ENCODE peak calls at places on chromosome 3, in nine cellular contexts. One of them, this sample, is unnamed.
A peak's percentile ranks its signal among the peaks of the same experiment; 100 is the strongest.

GRCh38 chr3:101988591-101988990 is 139.3 kb downstream of the NFKBIZ start:
- DNase-seq in GM10248: no peak
- DNase-seq in Calu3: no peak
- DNase-seq in A549: no peak
- DNase-seq in GM12865: peak; percentile 50
- DNase-seq in fibroblast of lung: no peak
- DNase-seq in MCF 10A: peak; percentile 30
- DNase-seq in GM13977: no peak
- DNase-seq in AG04449: no peak
- DNase-seq in this sample: no peak

GRCh38 chr3:176570992-176571391 is 626.3 kb downstream of the TBL1XR1 start:
- DNase-seq in GM13977: no peak
- DNase-seq in AG04449: no peak
- DNase-seq in MCF 10A: no peak
- DNase-seq in A549: no peak
- DNase-seq in GM12865: no peak
- DNase-seq in GM10248: no peak
- DNase-seq in Calu3: no peak
- DNase-seq in fibroblast of lung: no peak
- DNase-seq in this sample: no peak

GRCh38 chr3:62451211-62451892 is 78.0 kb upstream of the FEZF2 start:
- DNase-seq in fibroblast of lung: no peak
- DNase-seq in A549: no peak
- DNase-seq in MCF 10A: no peak
- DNase-seq in GM12865: no peak
- DNase-seq in Calu3: no peak
- DNase-seq in GM10248: no peak
- DNase-seq in AG04449: no peak
- DNase-seq in GM13977: no peak
- DNase-seq in this sample: no peak

GRCh38 chr3:16841906-16842709 is 42.6 kb upstream of the PLCL2 start:
- DNase-seq in A549: no peak
- DNase-seq in AG04449: no peak
- DNase-seq in GM12865: peak; percentile 89
- DNase-seq in fibroblast of lung: no peak
- DNase-seq in GM10248: peak; percentile 52
- DNase-seq in Calu3: no peak
- DNase-seq in GM13977: peak; percentile 42
- DNase-seq in MCF 10A: no peak
- DNase-seq in this sample: no peak

GRCh38 chr3:84904819-84905555 is 53.8 kb upstream of the CADM2 start:
- DNase-seq in GM13977: no peak
- DNase-seq in fibroblast of lung: no peak
- DNase-seq in GM10248: no peak
- DNase-seq in MCF 10A: no peak
- DNase-seq in Calu3: no peak
- DNase-seq in GM12865: no peak
- DNase-seq in AG04449: no peak
- DNase-seq in A549: no peak
- DNase-seq in this sample: no peak

GRCh38 chr3:195582947-195583346 is 793 bp downstream of the APOD start:
- DNase-seq in fibroblast of lung: no peak
- DNase-seq in A549: no peak
- DNase-seq in AG04449: no peak
- DNase-seq in GM13977: no peak
- DNase-seq in MCF 10A: no peak
- DNase-seq in GM10248: no peak
- DNase-seq in GM12865: no peak
- DNase-seq in Calu3: peak; percentile 79
- DNase-seq in this sample: no peak

GRCh38 chr3:13884851-13885703 is 5.2 kb upstream of the WNT7A start:
- DNase-seq in Calu3: peak; percentile 83
- DNase-seq in GM10248: peak; percentile 68
- DNase-seq in A549: peak; percentile 53
- DNase-seq in fibroblast of lung: no peak
- DNase-seq in MCF 10A: peak; percentile 75
- DNase-seq in GM12865: peak; percentile 55
- DNase-seq in GM13977: peak; percentile 81
- DNase-seq in AG04449: no peak
- DNase-seq in this sample: no peak

GRCh38 chr3:123872621-123873020 is 11.5 kb downstream of the MYLK start:
- DNase-seq in MCF 10A: no peak
- DNase-seq in GM10248: no peak
- DNase-seq in fibroblast of lung: no peak
- DNase-seq in AG04449: no peak
- DNase-seq in A549: no peak
- DNase-seq in GM12865: no peak
- DNase-seq in GM13977: no peak
- DNase-seq in Calu3: no peak
- DNase-seq in this sample: no peak

GRCh38 chr3:140273542-140274195 is 338.7 kb downstream of the CLSTN2 start:
- DNase-seq in A549: no peak
- DNase-seq in MCF 10A: no peak
- DNase-seq in GM10248: no peak
- DNase-seq in GM12865: no peak
- DNase-seq in AG04449: no peak
- DNase-seq in GM13977: no peak
- DNase-seq in fibroblast of lung: no peak
- DNase-seq in Calu3: no peak
- DNase-seq in this sample: no peak

GRCh38 chr3:196971094-196971698 is 2.6 kb upstream of the PIGZ start:
- DNase-seq in MCF 10A: peak; percentile 25
- DNase-seq in fibroblast of lung: no peak
- DNase-seq in Calu3: no peak
- DNase-seq in A549: no peak
- DNase-seq in AG04449: no peak
- DNase-seq in GM10248: no peak
- DNase-seq in GM12865: no peak
- DNase-seq in GM13977: no peak
- DNase-seq in this sample: no peak

DNA sequence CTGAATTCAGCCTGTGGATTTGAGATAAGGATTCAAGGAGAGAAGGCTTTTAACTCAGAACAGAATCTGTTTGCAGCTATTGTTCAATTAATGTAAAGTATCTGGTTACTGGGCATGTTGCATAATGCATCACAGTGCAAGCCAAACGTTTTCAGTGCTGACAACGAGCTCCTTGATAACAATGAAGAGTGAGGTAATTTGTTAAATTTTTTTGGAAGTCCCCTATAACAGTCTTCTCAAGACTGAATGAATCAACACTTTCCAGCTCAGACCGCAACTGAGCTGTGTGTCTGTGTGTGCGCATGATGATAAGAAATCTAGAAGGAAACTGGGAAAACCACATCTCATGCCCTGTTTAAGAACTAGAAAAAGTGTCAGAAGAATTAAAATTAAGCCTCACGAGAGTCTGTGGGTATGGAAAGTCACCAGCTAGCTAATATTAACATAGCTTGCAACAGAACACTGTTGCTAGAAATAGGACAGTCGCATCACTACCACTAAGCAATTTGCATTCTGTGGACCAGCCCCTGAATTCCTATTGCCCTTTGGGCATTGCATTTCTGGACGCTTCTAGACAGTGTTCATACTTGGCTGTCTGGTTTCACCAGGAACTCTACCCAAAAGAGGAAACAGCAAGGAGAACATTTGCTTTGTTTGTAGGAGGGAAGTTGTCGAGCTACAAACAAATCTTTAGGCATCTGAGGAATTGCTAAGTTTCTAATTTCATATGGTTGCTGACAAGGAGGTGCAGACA is 43.7 kb upstream of the ATP2C1 start:
- DNase-seq in fibroblast of lung: peak; percentile 35
- DNase-seq in GM12865: peak; percentile 93
- DNase-seq in MCF 10A: peak; percentile 67
- DNase-seq in Calu3: peak; percentile 72
- DNase-seq in GM10248: peak; percentile 42
- DNase-seq in AG04449: no peak
- DNase-seq in GM13977: peak; percentile 56
- DNase-seq in A549: no peak
- DNase-seq in this sample: no peak
- TF ChIP-seq CTCF in fibroblast of lung: no peak
- TF ChIP-seq CTCF in GM12865: no peak
- TF ChIP-seq CTCF in MCF 10A: no peak
- TF ChIP-seq CTCF in Calu3: no peak
- TF ChIP-seq CTCF in GM10248: no peak
- TF ChIP-seq CTCF in AG04449: no peak
- TF ChIP-seq CTCF in GM13977: no peak
- TF ChIP-seq CTCF in A549: no peak
- TF ChIP-seq CTCF in this sample: no peak

DNA sequence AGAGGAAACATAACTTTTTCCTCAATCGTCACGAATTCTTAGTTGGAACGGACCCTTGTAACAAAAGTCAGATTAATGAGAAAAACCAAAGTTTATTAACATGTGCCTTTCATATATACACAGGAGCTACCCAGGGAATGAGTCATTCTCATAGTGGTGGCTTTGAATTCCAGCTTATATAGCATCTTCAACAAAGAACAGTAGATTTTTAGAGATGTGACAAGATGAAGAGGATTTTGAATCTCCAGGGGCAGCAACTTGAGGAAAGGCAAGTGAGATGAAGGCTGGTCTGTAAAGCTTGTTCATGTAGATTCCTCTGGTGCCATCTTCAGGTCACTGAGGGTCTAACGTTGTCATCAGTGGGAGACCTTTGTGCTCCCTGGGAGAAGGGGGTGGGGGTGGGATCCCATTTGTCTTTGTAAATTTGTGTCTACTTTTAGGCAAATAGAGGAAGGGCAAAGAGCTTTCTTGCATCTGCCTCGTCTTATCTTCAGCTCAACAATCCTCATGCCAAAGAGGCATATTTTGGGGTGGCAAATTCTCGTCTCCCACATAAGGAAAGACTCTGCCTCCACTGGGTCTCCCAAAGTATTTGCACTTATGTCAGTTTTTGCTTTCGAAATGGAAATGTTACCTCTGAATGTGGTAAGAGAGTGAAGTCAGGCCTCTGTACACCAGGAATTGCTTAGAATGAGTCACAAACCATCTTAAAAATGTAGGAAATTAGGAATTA is 29.5 kb downstream of the CLEC3B start:
- DNase-seq in fibroblast of lung: peak; percentile 94
- DNase-seq in MCF 10A: peak; percentile 51
- DNase-seq in A549: peak; percentile 23
- DNase-seq in GM10248: peak; percentile 34
- DNase-seq in GM13977: peak; percentile 47
- DNase-seq in Calu3: no peak
- DNase-seq in AG04449: no peak
- DNase-seq in GM12865: peak; percentile 48
- DNase-seq in this sample: no peak
- TF ChIP-seq CTCF in fibroblast of lung: peak; percentile 10
- TF ChIP-seq CTCF in MCF 10A: peak; percentile 11
- TF ChIP-seq CTCF in A549: peak; percentile 6
- TF ChIP-seq CTCF in GM10248: peak; percentile 34
- TF ChIP-seq CTCF in GM13977: peak; percentile 44
- TF ChIP-seq CTCF in Calu3: no peak
- TF ChIP-seq CTCF in AG04449: peak; percentile 5
- TF ChIP-seq CTCF in GM12865: peak; percentile 32
- TF ChIP-seq CTCF in this sample: peak; percentile 16

GRCh38 chr3:71652786-71653419 is 69.4 kb upstream of the FOXP1 start:
- DNase-seq in GM10248: peak; percentile 43
- DNase-seq in GM12865: peak; percentile 20
- DNase-seq in AG04449: peak; percentile 21
- DNase-seq in Calu3: no peak
- DNase-seq in MCF 10A: peak; percentile 34
- DNase-seq in fibroblast of lung: peak; percentile 77
- DNase-seq in A549: peak; percentile 34
- DNase-seq in GM13977: peak; percentile 45
- DNase-seq in this sample: peak; percentile 3
- TF ChIP-seq CTCF in GM10248: peak; percentile 44
- TF ChIP-seq CTCF in GM12865: peak; percentile 18
- TF ChIP-seq CTCF in AG04449: peak; percentile 9
- TF ChIP-seq CTCF in Calu3: peak; percentile 15
- TF ChIP-seq CTCF in MCF 10A: peak; percentile 66
- TF ChIP-seq CTCF in fibroblast of lung: peak; percentile 39
- TF ChIP-seq CTCF in A549: peak; percentile 78
- TF ChIP-seq CTCF in GM13977: peak; percentile 37
- TF ChIP-seq CTCF in this sample: peak; percentile 73

GRCh38 chr3:151426337-151426648 is 34.6 kb downstream of the IGSF10 start:
- DNase-seq in GM10248: peak; percentile 27
- DNase-seq in fibroblast of lung: no peak
- DNase-seq in GM12865: peak; percentile 45
- DNase-seq in A549: peak; percentile 14
- DNase-seq in MCF 10A: no peak
- DNase-seq in GM13977: peak; percentile 42
- DNase-seq in Calu3: peak; percentile 12
- DNase-seq in AG04449: no peak
- DNase-seq in this sample: no peak
- TF ChIP-seq CTCF in GM10248: no peak
- TF ChIP-seq CTCF in fibroblast of lung: no peak
- TF ChIP-seq CTCF in GM12865: peak; percentile 26
- TF ChIP-seq CTCF in A549: no peak
- TF ChIP-seq CTCF in MCF 10A: no peak
- TF ChIP-seq CTCF in GM13977: no peak
- TF ChIP-seq CTCF in Calu3: peak; percentile 30
- TF ChIP-seq CTCF in AG04449: no peak
- TF ChIP-seq CTCF in this sample: peak; percentile 24

GRCh38 chr3:39180546-39181346 is 11.6 kb downstream of the XIRP1 start:
- DNase-seq in MCF 10A: peak; percentile 87
- DNase-seq in GM12865: peak; percentile 92
- DNase-seq in GM13977: peak; percentile 97
- DNase-seq in GM10248: peak; percentile 95
- DNase-seq in A549: peak; percentile 76
- DNase-seq in fibroblast of lung: peak; percentile 80
- DNase-seq in Calu3: peak; percentile 89
- DNase-seq in AG04449: no peak
- DNase-seq in this sample: peak; percentile 75
- TF ChIP-seq CTCF in MCF 10A: no peak
- TF ChIP-seq CTCF in GM12865: no peak
- TF ChIP-seq CTCF in GM13977: no peak
- TF ChIP-seq CTCF in GM10248: no peak
- TF ChIP-seq CTCF in A549: no peak
- TF ChIP-seq CTCF in fibroblast of lung: no peak
- TF ChIP-seq CTCF in Calu3: no peak
- TF ChIP-seq CTCF in AG04449: peak; percentile 23
- TF ChIP-seq CTCF in this sample: peak; percentile 32

GRCh38 chr3:163951397-163951987 is 1126.8 kb downstream of the SI start:
- DNase-seq in Calu3: no peak
- DNase-seq in GM12865: no peak
- DNase-seq in fibroblast of lung: no peak
- DNase-seq in AG04449: no peak
- DNase-seq in MCF 10A: peak; percentile 26
- DNase-seq in GM13977: peak; percentile 10
- DNase-seq in GM10248: no peak
- DNase-seq in A549: no peak
- DNase-seq in this sample: no peak
- TF ChIP-seq CTCF in Calu3: peak; percentile 58
- TF ChIP-seq CTCF in GM12865: no peak
- TF ChIP-seq CTCF in fibroblast of lung: no peak
- TF ChIP-seq CTCF in AG04449: no peak
- TF ChIP-seq CTCF in MCF 10A: peak; percentile 44
- TF ChIP-seq CTCF in GM13977: peak; percentile 37
- TF ChIP-seq CTCF in GM10248: peak; percentile 18
- TF ChIP-seq CTCF in A549: no peak
- TF ChIP-seq CTCF in this sample: peak; percentile 68

This sample was measured in neural crest cell.